ENCODE peak calls at places on chromosomes 2 and 18, in nine cellular contexts. J, W, N, E, L, M, B, H and X are unnamed samples.

GRCh38 chr18:10304853-10305252 is 149.6 kb upstream of the APCDD1 start:
- DNase-seq in J (no peak), W (no peak), N (no peak), E (no peak), L (no peak), M (no peak), B (no peak), H (no peak), X (peak; percentile 91)

GRCh38 chr2:168460561-168460960 is 4.5 kb downstream of the CERS6 start:
- DNase-seq in J (no peak), W (no peak), N (no peak), E (no peak), L (no peak), M (no peak), B (no peak), H (no peak), X (no peak)

GRCh38 chr2:37377187-37377532 is 32.7 kb downstream of the QPCT start:
- DNase-seq in J (no peak), W (no peak), N (no peak), E (no peak), L (no peak), M (no peak), B (no peak), H (no peak), X (no peak)

GRCh38 chr2:104570259-104570658 is 283.7 kb upstream of the POU3F3 start:
- DNase-seq in J (no peak), W (no peak), N (no peak), E (no peak), L (no peak), M (no peak), B (no peak), H (no peak), X (no peak)

GRCh38 chr2:130845507-130846085 is 8.9 kb downstream of the ARHGEF4 start:
- DNase-seq in J (no peak), W (no peak), N (peak; percentile 66), E (no peak), L (no peak), M (no peak), B (no peak), H (no peak), X (peak; percentile 71)

GRCh38 chr18:23191952-23192662 is 56.8 kb downstream of the CABLES1 start:
- DNase-seq in J (no peak), W (no peak), N (peak; percentile 96), E (no peak), L (no peak), M (no peak), B (no peak), H (peak; percentile 47), X (peak; percentile 66)

GRCh38 chr2:89841476-89841840 is 1150.0 kb downstream of the RPIA start:
- DNase-seq in J (no peak), W (no peak), N (no peak), E (no peak), L (no peak), M (no peak), B (no peak), H (no peak), X (no peak)

GRCh38 chr2:75292826-75293225 is 93.5 kb upstream of the TACR1 start:
- DNase-seq in J (no peak), W (no peak), N (no peak), E (no peak), L (no peak), M (no peak), B (no peak), H (no peak), X (peak; percentile 94)

GRCh38 chr2:178195390-178196166 is 1.3 kb downstream of the OSBPL6 start:
- DNase-seq in J (no peak), W (no peak), N (no peak), E (no peak), L (no peak), M (no peak), B (no peak), H (no peak), X (no peak)

GRCh38 chr2:102592601-102593000 is 26.8 kb upstream of the SLC9A2 start:
- DNase-seq in J (no peak), W (no peak), N (no peak), E (no peak), L (no peak), M (no peak), B (peak; percentile 15), H (no peak), X (peak; percentile 38)

GRCh38 chr18:45802814-45803492 is 22.5 kb upstream of the SIGLEC15 start:
- DNase-seq in J (no peak), W (no peak), N (no peak), E (no peak), L (no peak), M (no peak), B (no peak), H (no peak), X (peak; percentile 98)

GRCh38 chr2:144152817-144153271 is 367.1 kb downstream of the ZEB2 start:
- DNase-seq in J (no peak), W (no peak), N (no peak), E (no peak), L (no peak), M (no peak), B (no peak), H (no peak), X (no peak)

GRCh38 chr2:228675042-228675441 is 493.6 kb upstream of the SPHKAP start:
- DNase-seq in J (no peak), W (no peak), N (no peak), E (no peak), L (no peak), M (no peak), B (no peak), H (no peak), X (no peak)

GRCh38 chr18:73647391-73647790 is 500.2 kb downstream of the FBXO15 start:
- DNase-seq in J (no peak), W (no peak), N (no peak), E (no peak), L (no peak), M (no peak), B (no peak), H (no peak), X (peak; percentile 5)

GRCh38 chr2:224023188-224023587 is 15.9 kb downstream of the SERPINE2 start:
- DNase-seq in J (no peak), W (no peak), N (no peak), E (no peak), L (no peak), M (no peak), B (no peak), H (no peak), X (peak; percentile 94)

GRCh38 chr2:119366161-119366648 is 429 bp downstream of the C2orf76 start:
- DNase-seq in J (no peak), W (no peak), N (no peak), E (no peak), L (no peak), M (no peak), B (peak; percentile 11), H (no peak), X (peak; percentile 30)

GRCh38 chr2:43832457-43832856 is 6.2 kb downstream of the ABCG5 start:
- DNase-seq in J (no peak), W (no peak), N (no peak), E (no peak), L (no peak), M (no peak), B (no peak), H (no peak), X (peak; percentile 21)

GRCh38 chr2:48114256-48114655 is 208.0 kb upstream of the FBXO11 start:
- DNase-seq in J (no peak), W (peak; percentile 23), N (no peak), E (no peak), L (no peak), M (peak; percentile 20), B (no peak), H (no peak), X (peak; percentile 98)

GRCh38 chr2:119442850-119443249 is 11.2 kb downstream of the TMEM37 start:
- DNase-seq in J (no peak), W (no peak), N (peak; percentile 54), E (no peak), L (no peak), M (no peak), B (no peak), H (no peak), X (no peak)

GRCh38 chr2:96264656-96265348 is 995 bp downstream of the TMEM127 start:
- DNase-seq in J (no peak), W (no peak), N (peak; percentile 88), E (no peak), L (no peak), M (no peak), B (no peak), H (peak; percentile 49), X (no peak)

GRCh38 chr2:58762176-58762781 is 521.2 kb upstream of the FANCL start:
- DNase-seq in J (no peak), W (peak; percentile 11), N (peak; percentile 92), E (no peak), L (no peak), M (no peak), B (no peak), H (peak; percentile 11), X (peak; percentile 67)

GRCh38 chr2:118805061-118805690 is 42.3 kb downstream of the EN1 start:
- DNase-seq in J (no peak), W (no peak), N (no peak), E (no peak), L (no peak), M (no peak), B (no peak), H (no peak), X (no peak)